ENCODE peak calls at places on chromosomes 7 and 10, in seven cellular contexts. A, V, H, O, X, L and Y are unnamed samples.

GRCh38 chr7:114086906-114087651 is 168.3 kb upstream of the PPP1R3A start:
- DNase-seq in A (peak; percentile 47), V (no peak), H (no peak), O (no peak), X (no peak), L (no peak), Y (peak; percentile 35)

GRCh38 chr7:12052211-12052610 is 158.9 kb upstream of the TMEM106B start:
- DNase-seq in A (no peak), V (no peak), H (no peak), O (no peak), X (no peak), L (no peak), Y (no peak)

GRCh38 chr10:77501152-77501845 is 136.3 kb downstream of the KCNMA1 start:
- DNase-seq in A (no peak), V (peak; percentile 44), H (peak; percentile 95), O (no peak), X (no peak), L (no peak), Y (no peak)

GRCh38 chr10:11153766-11154165 is 136.1 kb downstream of the CELF2 start:
- DNase-seq in A (no peak), V (no peak), H (no peak), O (no peak), X (no peak), L (no peak), Y (no peak)

GRCh38 chr7:34760271-34760670 is 102.3 kb downstream of the NPSR1 start:
- DNase-seq in A (no peak), V (no peak), H (no peak), O (no peak), X (no peak), L (no peak), Y (no peak)

GRCh38 chr7:121493553-121493952 is 97.4 kb upstream of the FAM3C start:
- DNase-seq in A (no peak), V (no peak), H (no peak), O (no peak), X (no peak), L (no peak), Y (no peak)

GRCh38 chr10:118692911-118693310 is 61.9 kb downstream of the CACUL1 start:
- DNase-seq in A (no peak), V (no peak), H (peak; percentile 72), O (no peak), X (no peak), L (no peak), Y (no peak)

GRCh38 chr7:1073211-1073977 is 14.5 kb upstream of the GPER1 start:
- DNase-seq in A (peak; percentile 91), V (no peak), H (no peak), O (no peak), X (no peak), L (no peak), Y (peak; percentile 82)

GRCh38 chr10:114151486-114151885 is 22.5 kb downstream of the CCDC186 start:
- DNase-seq in A (no peak), V (no peak), H (peak; percentile 22), O (no peak), X (no peak), L (no peak), Y (no peak)

GRCh38 chr7:55533729-55534080 is 38.6 kb downstream of the VOPP1 start:
- DNase-seq in A (no peak), V (no peak), H (no peak), O (no peak), X (no peak), L (no peak), Y (no peak)

GRCh38 chr10:92681306-92681823 is 8.4 kb upstream of the HHEX start:
- DNase-seq in A (no peak), V (no peak), H (no peak), O (no peak), X (no peak), L (no peak), Y (no peak)

GRCh38 chr7:15215611-15216010 is 313.1 kb upstream of the DGKB start:
- DNase-seq in A (no peak), V (no peak), H (no peak), O (no peak), X (no peak), L (no peak), Y (no peak)

GRCh38 chr7:108402865-108403264 is 53.4 kb downstream of the NRCAM start:
- DNase-seq in A (no peak), V (no peak), H (no peak), O (no peak), X (no peak), L (no peak), Y (no peak)

GRCh38 chr7:133436014-133436428 is 183.1 kb downstream of the EXOC4 start:
- DNase-seq in A (no peak), V (no peak), H (peak; percentile 43), O (no peak), X (no peak), L (no peak), Y (no peak)

GRCh38 chr10:103712898-103713498 is 142.4 kb downstream of the SH3PXD2A start:
- DNase-seq in A (peak; percentile 83), V (peak; percentile 89), H (peak; percentile 76), O (peak; percentile 66), X (peak; percentile 77), L (peak; percentile 71), Y (peak; percentile 88)

GRCh38 chr10:43045246-43045621 is 31.6 kb upstream of the RET start:
- DNase-seq in A (no peak), V (peak; percentile 14), H (no peak), O (no peak), X (no peak), L (no peak), Y (no peak)

GRCh38 chr10:93081834-93082233 is 8.1 kb downstream of the CYP26A1 start:
- DNase-seq in A (no peak), V (no peak), H (no peak), O (no peak), X (no peak), L (no peak), Y (peak; percentile 12)

GRCh38 chr7:92625617-92626016 is 35.4 kb upstream of the FAM133B start:
- DNase-seq in A (no peak), V (no peak), H (no peak), O (no peak), X (no peak), L (no peak), Y (no peak)

GRCh38 chr7:98107313-98107691 is 640 bp downstream of the LMTK2 start:
- DNase-seq in A (no peak), V (no peak), H (no peak), O (no peak), X (no peak), L (no peak), Y (no peak)

GRCh38 chr10:49158915-49159314 is 25.1 kb upstream of the FAM170B start:
- DNase-seq in A (no peak), V (no peak), H (no peak), O (no peak), X (no peak), L (no peak), Y (no peak)

GRCh38 chr7:74292757-74293576 is 3.8 kb downstream of the CLIP2 start:
- DNase-seq in A (no peak), V (no peak), H (no peak), O (no peak), X (no peak), L (no peak), Y (peak; percentile 45)

GRCh38 chr7:131381069-131381838 is 53.6 kb downstream of the MKLN1 start:
- DNase-seq in A (no peak), V (no peak), H (peak; percentile 8), O (no peak), X (no peak), L (no peak), Y (no peak)

GRCh38 chr10:6400331-6400730 is 179.7 kb downstream of the PRKCQ start:
- DNase-seq in A (peak; percentile 33), V (peak; percentile 39), H (no peak), O (no peak), X (no peak), L (no peak), Y (no peak)

GRCh38 chr7:155296788-155297516 is 726 bp upstream of the INSIG1 start:
- DNase-seq in A (peak; percentile 80), V (peak; percentile 56), H (peak; percentile 82), O (peak; percentile 63), X (peak; percentile 66), L (peak; percentile 79), Y (no peak)

GRCh38 chr7:24877790-24878311 is 102.1 kb downstream of the OSBPL3 start:
- DNase-seq in A (no peak), V (no peak), H (no peak), O (no peak), X (no peak), L (no peak), Y (no peak)

GRCh38 chr10:58044072-58044471 is 223.6 kb downstream of the IPMK start:
- DNase-seq in A (no peak), V (no peak), H (peak; percentile 5), O (no peak), X (no peak), L (no peak), Y (no peak)

GRCh38 chr10:14954001-14954770 is at the start of gene DCLRE1C:
- DNase-seq in A (peak; percentile 91), V (peak; percentile 88), H (peak; percentile 97), O (peak; percentile 76), X (peak; percentile 81), L (peak; percentile 83), Y (peak; percentile 96)